ENCODE peak calls at places on chromosomes 1 and 21, in eight cellular contexts. N, Z, L, Y, O, V, S and B are unnamed samples.
A peak's percentile ranks its signal among the peaks of the same experiment; 100 is the strongest.

GRCh38 chr1:48596036-48596435 is 124.0 kb upstream of the SPATA6 start:
- DNase-seq in Y (no peak), V (no peak), S (no peak), N (no peak), Z (no peak), O (no peak), L (no peak), B (no peak)

GRCh38 chr1:101302831-101303511 is 66.2 kb downstream of the S1PR1 start:
- DNase-seq in L (no peak), V (no peak), N (no peak), Y (no peak), S (no peak), O (peak; percentile 39), Z (no peak), B (no peak)

GRCh38 chr21:45329261-45330074 is 41.8 kb upstream of the POFUT2 start:
- DNase-seq in Y (no peak), N (no peak), S (no peak), Z (no peak), L (peak; percentile 70), V (no peak), O (no peak), B (no peak)

GRCh38 chr1:202029171-202029665 is 18.8 kb downstream of the ELF3 start:
- DNase-seq in S (no peak), Y (no peak), N (no peak), O (no peak), Z (no peak), L (no peak), V (no peak), B (no peak)

GRCh38 chr1:180973360-180973759 is 49.3 kb downstream of the STX6 start:
- DNase-seq in S (no peak), V (no peak), O (no peak), Z (no peak), Y (no peak), L (no peak), N (no peak), B (no peak)

GRCh38 chr1:25550683-25551310 is 7.4 kb downstream of the LDLRAP1 start:
- DNase-seq in N (no peak), Z (no peak), Y (no peak), O (no peak), V (peak; percentile 80), L (no peak), S (no peak), B (no peak)

GRCh38 chr1:243623831-243624230 is 226.2 kb downstream of the AKT3 start:
- DNase-seq in S (no peak), Z (no peak), V (no peak), O (no peak), N (no peak), Y (no peak), L (no peak), B (no peak)

GRCh38 chr1:9424278-9424677 is 115.0 kb upstream of the SLC25A33 start:
- DNase-seq in O (no peak), V (peak; percentile 35), N (no peak), L (no peak), Z (no peak), S (no peak), Y (no peak), B (no peak)

GRCh38 chr1:85201340-85202091 is 700 bp upstream of the SYDE2 start:
- DNase-seq in V (peak; percentile 52), Z (peak; percentile 87), L (peak; percentile 87), N (peak; percentile 78), S (peak; percentile 77), O (peak; percentile 60), Y (no peak), B (peak; percentile 76)

GRCh38 chr1:98661544-98662353 is at the start of gene SNX7:
- DNase-seq in O (peak; percentile 97), Y (no peak), L (peak; percentile 91), S (no peak), Z (peak; percentile 89), N (peak; percentile 88), V (peak; percentile 71), B (peak; percentile 89)

GRCh38 chr1:98662354-98662665 is 789 bp downstream of the SNX7 start:
- DNase-seq in V (no peak), O (no peak), Z (no peak), S (no peak), L (no peak), N (no peak), Y (no peak), B (no peak)

GRCh38 chr1:98659879-98660278 is 1.6 kb upstream of the SNX7 start:
- DNase-seq in L (no peak), Z (no peak), S (no peak), N (no peak), O (no peak), V (peak; percentile 12), Y (no peak), B (no peak)

DNA sequence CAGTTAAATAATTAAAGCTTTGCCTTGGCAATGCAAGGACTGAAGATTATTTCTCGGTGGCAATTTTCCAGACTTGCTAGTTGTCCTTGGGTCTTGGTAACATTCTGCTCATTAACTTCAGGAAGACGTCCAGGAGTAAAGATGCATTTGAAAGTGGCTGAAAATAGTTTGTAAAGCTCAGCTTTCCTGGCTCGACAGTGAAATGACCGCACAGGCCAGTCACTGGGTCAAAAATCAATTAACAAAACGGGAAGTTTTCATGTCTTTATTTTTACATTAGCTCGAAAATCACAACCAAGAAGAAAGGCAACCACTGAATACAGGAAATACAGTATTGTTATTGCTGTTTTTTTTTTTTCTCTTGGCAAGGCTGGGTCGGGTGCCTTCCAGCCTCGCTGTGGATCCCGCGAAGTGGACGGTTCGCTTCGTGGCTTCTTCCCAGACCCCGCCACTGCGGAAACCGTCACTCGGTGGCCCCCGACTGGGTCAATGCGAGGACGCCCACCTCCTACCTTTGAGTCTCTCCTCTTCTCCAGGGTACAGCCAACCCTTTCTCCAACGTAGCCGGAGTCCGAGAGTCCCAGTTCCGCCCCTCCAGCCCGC is 479 bp upstream of the SNX7 start:
- DNase-seq in L (no peak), S (no peak), N (no peak), Z (no peak), V (no peak), O (no peak), Y (no peak), B (no peak)
- TF ChIP-seq POLR2AphosphoS5 in L (no peak), S (no peak), N (no peak), Z (no peak), V (no peak), O (peak; percentile 84), Y (peak; percentile 81), B (no peak)

GRCh38 chr1:64539808-64540207 is 69.9 kb downstream of the CACHD1 start:
- DNase-seq in N (peak; percentile 80), Z (no peak), Y (no peak), V (no peak), S (no peak), O (no peak), L (peak; percentile 79), B (peak; percentile 52)
- H3K27ac ChIP-seq in N (peak overlapping the region; percentile 68), Z (peak overlapping the region; percentile 66), Y (peak overlapping the region; percentile 24), V (no peak overlapping the region), S (no peak overlapping the region), O (peak overlapping the region; percentile 86), L (peak overlapping the region; percentile 34), B (peak overlapping the region; percentile 30)

GRCh38 chr21:37700641-37701202 is 215.5 kb downstream of the KCNJ6 start:
- DNase-seq in O (peak; percentile 76), L (no peak), N (no peak), Z (no peak), V (peak; percentile 48), Y (no peak), S (peak; percentile 80), B (no peak)
- TF ChIP-seq EP300 in O (no peak), L (no peak), N (no peak), Z (no peak), V (no peak), Y (no peak), S (no peak), B (no peak)

GRCh38 chr1:116989851-116990250 is 11.7 kb upstream of the CD101 start:
- DNase-seq in Y (no peak), V (no peak), L (no peak), O (no peak), Z (no peak), S (no peak), N (no peak), B (no peak)

GRCh38 chr1:116988248-116988647 is 13.3 kb upstream of the CD101 start:
- DNase-seq in L (no peak), V (no peak), N (no peak), Z (no peak), Y (no peak), O (no peak), S (no peak), B (no peak)

GRCh38 chr1:116988908-116989307 is 12.7 kb upstream of the CD101 start:
- DNase-seq in S (no peak), O (no peak), Z (no peak), N (no peak), Y (no peak), L (no peak), V (no peak), B (peak; percentile 18)

GRCh38 chr1:116991918-116992317 is 9.6 kb upstream of the CD101 start:
- DNase-seq in V (no peak), N (no peak), O (no peak), Y (no peak), S (no peak), Z (no peak), L (no peak), B (no peak)

DNA sequence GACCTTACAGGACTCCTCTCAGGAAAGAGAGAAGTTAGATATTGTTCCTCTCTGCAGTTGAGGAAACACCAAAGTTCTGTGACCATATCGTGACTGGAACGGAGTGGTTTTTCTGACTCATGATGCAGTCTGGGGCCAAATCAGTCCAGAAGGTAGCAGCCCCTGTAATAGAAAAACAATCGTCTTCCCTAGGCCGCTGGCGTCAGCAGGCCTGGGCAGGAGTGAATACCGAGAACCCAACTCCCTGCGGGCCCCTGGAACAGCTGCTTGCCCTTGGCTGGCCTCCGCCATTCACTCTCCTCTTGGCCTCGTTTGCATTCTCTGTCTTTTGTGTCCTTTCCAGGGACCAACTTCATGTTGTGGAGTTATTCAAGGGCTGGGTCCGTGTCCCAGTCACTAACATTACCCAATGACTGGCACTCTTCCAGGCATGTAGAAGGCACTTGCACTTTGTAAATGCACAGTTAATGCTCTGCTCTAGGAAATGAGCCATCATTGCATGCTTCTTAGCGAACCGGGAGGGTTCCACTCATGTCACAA is 10.9 kb upstream of the CD101 start:
- DNase-seq in S (no peak), V (no peak), Y (no peak), O (no peak), Z (peak; percentile 91), L (peak; percentile 84), N (no peak), B (peak; percentile 24)
- TF ChIP-seq POLR2AphosphoS5 in S (no peak), V (no peak), Y (peak; percentile 62), O (no peak), Z (peak; percentile 80), L (peak; percentile 39), N (no peak), B (no peak)

GRCh38 chr21:38798081-38798480 is 7.6 kb upstream of the ETS2 start:
- DNase-seq in V (no peak), N (no peak), S (no peak), L (no peak), O (no peak), Z (no peak), Y (no peak), B (no peak)
- H3K27ac ChIP-seq in V (peak overlapping the region; percentile 41), N (no peak overlapping the region), S (peak overlapping the region; percentile 58), L (no peak overlapping the region), O (peak overlapping the region; percentile 91), Z (no peak overlapping the region), Y (no peak overlapping the region), B (peak overlapping the region; percentile 56)

GRCh38 chr1:235417101-235417697 is 50.0 kb downstream of the TBCE start:
- DNase-seq in V (peak; percentile 60), L (peak; percentile 69), S (peak; percentile 77), O (peak; percentile 75), Z (no peak), Y (no peak), N (peak; percentile 62), B (peak; percentile 63)
- TF ChIP-seq EP300 in V (no peak), L (no peak), S (no peak), O (no peak), Z (no peak), Y (no peak), N (no peak), B (no peak)